ENCODE peak calls at places on chromosomes 13 and 19, in six cellular contexts. R is HCT116, L is K562, C is H1, X is HepG2, W is GM12878. N is an unnamed sample.

GRCh38 chr13:38042771-38043170 is 173.2 kb upstream of the TRPC4 start:
- DNase-seq in R (no peak), L (no peak), C (no peak), X (no peak), W (no peak), N (no peak)

GRCh38 chr13:73230714-73231113 is 171.9 kb downstream of the KLF5 start:
- DNase-seq in R (no peak), L (no peak), C (no peak), X (no peak), W (no peak), N (no peak)

GRCh38 chr19:30044273-30045259 is 102.5 kb downstream of the URI1 start:
- DNase-seq in R (no peak), L (no peak), C (no peak), X (no peak), W (no peak), N (no peak)

GRCh38 chr13:30033681-30034447 is 183.4 kb upstream of the UBL3 start:
- DNase-seq in R (no peak), L (no peak), C (no peak), X (no peak), W (no peak), N (no peak)

GRCh38 chr19:3178377-3178972 is at the start of gene S1PR4:
- DNase-seq in R (no peak), L (no peak), C (no peak), X (no peak), W (no peak), N (no peak)

GRCh38 chr13:66222926-66223325 is 1007.2 kb downstream of the PCDH9 start:
- DNase-seq in R (no peak), L (no peak), C (no peak), X (no peak), W (no peak), N (no peak)

GRCh38 chr13:18628428-18628827 is 553.2 kb downstream of the TUBA3C start:
- DNase-seq in R (no peak), L (no peak), C (no peak), X (no peak), W (no peak), N (peak; percentile 39)

GRCh38 chr19:384801-385169 is 24.2 kb downstream of the C2CD4C start:
- DNase-seq in R (no peak), L (no peak), C (no peak), X (no peak), W (no peak), N (no peak)

GRCh38 chr19:49861127-49861526 is 6.2 kb downstream of the PNKP start:
- DNase-seq in R (no peak), L (no peak), C (peak; percentile 63), X (no peak), W (no peak), N (no peak)

GRCh38 chr19:2982983-2983350 is 5.6 kb downstream of the TLE6 start:
- DNase-seq in R (no peak), L (no peak), C (no peak), X (no peak), W (no peak), N (no peak)

GRCh38 chr19:49151339-49152217 is 3.6 kb downstream of the HRC start:
- DNase-seq in R (peak; percentile 98), L (peak; percentile 87), C (peak; percentile 100), X (no peak), W (no peak), N (no peak)

GRCh38 chr19:39934584-39935233 is at the start of gene FCGBP:
- DNase-seq in R (no peak), L (no peak), C (no peak), X (no peak), W (no peak), N (no peak)

GRCh38 chr19:54558339-54558738 is 15.3 kb upstream of the LILRA2 start:
- DNase-seq in R (no peak), L (no peak), C (no peak), X (no peak), W (no peak), N (no peak)

GRCh38 chr19:13430790-13431582 is 75.3 kb downstream of the CACNA1A start:
- DNase-seq in R (peak; percentile 51), L (peak; percentile 65), C (peak; percentile 85), X (peak; percentile 33), W (no peak), N (peak; percentile 50)

GRCh38 chr13:97262058-97262457 is 39.9 kb downstream of the MBNL2 start:
- DNase-seq in R (no peak), L (no peak), C (peak; percentile 39), X (no peak), W (no peak), N (no peak)

GRCh38 chr13:97257800-97258799 is 36.0 kb downstream of the MBNL2 start:
- DNase-seq in R (peak; percentile 93), L (peak; percentile 64), C (no peak), X (peak; percentile 87), W (peak; percentile 37), N (no peak)

GRCh38 chr19:44847144-44848035 is 1.3 kb downstream of the NECTIN2 start:
- DNase-seq in R (peak; percentile 8), L (peak; percentile 67), C (peak; percentile 78), X (peak; percentile 42), W (no peak), N (no peak)

GRCh38 chr13:72820156-72820897 is 38.4 kb downstream of the PIBF1 start:
- DNase-seq in R (no peak), L (no peak), C (no peak), X (no peak), W (no peak), N (no peak)

GRCh38 chr13:25114220-25114619 is 18.3 kb downstream of the PABPC3 start:
- DNase-seq in R (peak; percentile 59), L (peak; percentile 54), C (peak; percentile 87), X (peak; percentile 62), W (peak; percentile 56), N (peak; percentile 75)

GRCh38 chr13:20664304-20664703 is 39.2 kb upstream of the IL17D start:
- DNase-seq in R (no peak), L (no peak), C (no peak), X (no peak), W (no peak), N (no peak)

GRCh38 chr19:46602392-46603194 is 1.5 kb downstream of the CALM3 start:
- DNase-seq in R (no peak), L (peak; percentile 26), C (no peak), X (no peak), W (no peak), N (no peak)

GRCh38 chr19:16066611-16067104 is 9.6 kb upstream of the TPM4 start:
- DNase-seq in R (peak; percentile 80), L (peak; percentile 63), C (no peak), X (peak; percentile 81), W (no peak), N (no peak)
- TF ChIP-seq ZNF274 in R (no peak), L (no peak), C (no peak), X (no peak), W (no peak), N (no peak)

DNA sequence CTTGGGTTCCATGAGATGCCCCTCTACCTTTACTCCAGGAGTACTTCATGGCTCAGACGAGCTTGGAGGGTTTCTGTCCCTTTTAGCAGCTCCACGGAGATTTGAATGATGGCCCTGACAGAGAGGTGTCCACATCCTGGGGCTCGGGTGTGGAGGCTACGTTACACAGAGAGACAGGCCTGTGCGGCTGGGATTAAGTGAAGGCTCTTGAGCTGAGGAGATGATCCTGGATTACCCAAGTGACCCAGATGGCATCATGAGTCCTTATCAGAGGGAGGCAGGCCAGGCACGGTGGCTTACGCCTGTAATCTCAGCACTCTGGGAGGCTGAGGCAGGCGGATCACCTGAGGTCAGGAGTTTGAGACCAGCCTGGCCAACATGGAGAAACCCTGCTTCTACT is 12.4 kb downstream of the DPP9 start:
- DNase-seq in R (no peak), L (no peak), C (no peak), X (no peak), W (no peak), N (no peak)
- H3K4me1 ChIP-seq in R (peaks cover 18% of the 10 kb centered on the region), L (no peaks in the 10 kb centered on the region), C (no peaks in the 10 kb centered on the region), X (peaks cover 49% of the 10 kb centered on the region), W (peaks cover 17% of the 10 kb centered on the region), N (no peaks in the 10 kb centered on the region)

DNA sequence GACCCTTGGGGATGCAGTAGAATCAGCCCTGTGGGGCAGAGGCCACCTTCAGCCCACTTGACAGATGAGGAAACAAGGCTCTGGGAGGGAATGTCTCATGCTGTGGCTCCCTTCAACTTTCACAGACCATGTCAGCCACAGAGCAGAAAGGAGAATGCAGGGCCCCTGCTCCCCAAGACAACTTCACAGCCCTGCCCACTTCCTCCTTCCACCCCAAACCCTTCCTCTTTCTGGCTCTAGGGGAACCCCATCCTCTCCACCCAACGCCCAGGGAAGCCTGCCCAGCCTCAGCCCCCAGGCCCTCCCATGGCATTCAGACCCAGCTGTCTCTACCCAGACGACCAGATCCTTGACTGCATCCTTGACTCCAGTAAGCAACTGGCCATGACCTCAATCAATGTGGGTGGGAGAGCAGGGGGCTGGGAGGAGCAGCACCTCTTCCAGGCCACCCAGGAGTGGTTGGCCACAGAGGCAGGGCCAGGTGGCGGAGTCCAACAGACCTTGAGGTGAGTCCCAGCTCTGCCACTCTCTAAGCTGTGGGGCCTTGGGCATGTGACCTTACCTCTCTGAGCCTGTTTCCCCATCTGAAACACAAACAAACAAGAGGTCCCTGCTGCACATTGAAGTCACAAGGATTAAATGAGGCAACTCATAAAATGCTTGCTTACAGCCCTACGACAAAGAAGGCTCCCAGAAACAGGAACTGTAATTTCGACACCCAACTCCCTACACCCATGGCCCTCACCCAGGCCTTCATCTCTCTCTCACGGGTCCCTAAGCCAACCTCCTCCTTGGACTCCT is 15.8 kb downstream of the DEDD2 start:
- DNase-seq in R (no peak), L (no peak), C (no peak), X (no peak), W (peak; percentile 68), N (no peak)
- TF ChIP-seq ZNF274 in R (no peak), L (no peak), C (no peak), X (no peak), W (no peak), N (no peak)

GRCh38 chr13:87124785-87125074 is 546.4 kb upstream of the SLITRK5 start:
- DNase-seq in R (no peak), L (no peak), C (no peak), X (no peak), W (no peak), N (no peak)

GRCh38 chr13:87128006-87128405 is 543.2 kb upstream of the SLITRK5 start:
- DNase-seq in R (no peak), L (no peak), C (no peak), X (no peak), W (no peak), N (peak; percentile 73)

GRCh38 chr13:87122551-87122950 is 548.6 kb upstream of the SLITRK5 start:
- DNase-seq in R (no peak), L (no peak), C (no peak), X (no peak), W (no peak), N (no peak)

GRCh38 chr13:87120476-87120875 is 550.7 kb upstream of the SLITRK5 start:
- DNase-seq in R (no peak), L (no peak), C (no peak), X (no peak), W (no peak), N (no peak)

DNA sequence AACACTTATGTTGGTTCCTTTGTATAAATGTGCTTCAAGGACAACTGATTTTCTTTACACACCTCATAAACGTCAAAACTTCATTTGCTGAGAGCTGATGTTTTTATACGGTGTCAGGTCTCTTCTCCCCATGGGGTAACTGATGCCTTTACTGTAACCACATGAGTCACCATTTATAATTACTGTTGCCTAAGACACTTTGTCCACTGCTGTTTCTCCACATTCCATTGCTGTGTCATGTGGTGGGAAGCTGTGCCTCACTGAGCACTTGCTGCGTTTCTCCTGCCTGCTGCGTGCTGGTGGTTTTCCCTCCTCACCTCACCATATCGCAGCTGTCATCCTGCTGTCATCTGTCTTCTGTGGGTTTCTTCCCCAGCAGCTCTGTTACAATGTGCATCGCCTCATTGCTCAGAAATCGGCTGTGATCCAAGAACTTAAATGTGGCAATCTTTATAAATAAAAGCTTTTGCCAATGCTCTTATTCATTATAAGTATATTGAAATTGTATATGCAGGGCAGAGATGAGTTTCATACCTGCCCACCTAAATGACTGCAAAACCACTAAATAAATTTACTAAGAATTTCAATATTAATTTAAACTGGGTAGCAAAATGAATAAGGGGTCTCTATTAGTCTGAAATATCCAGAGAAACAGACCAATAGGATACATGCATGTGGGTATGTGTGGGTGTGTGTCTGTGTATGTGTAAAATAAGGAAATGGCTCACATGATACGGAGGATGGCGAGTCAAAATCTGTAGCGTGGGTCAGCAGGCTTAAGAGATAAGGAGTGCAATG is 547.0 kb upstream of the SLITRK5 start:
- DNase-seq in R (peak; percentile 75), L (no peak), C (no peak), X (peak; percentile 10), W (no peak), N (peak; percentile 27)
- H3K4me1 ChIP-seq in R (peaks cover 4% of the 10 kb centered on the region), L (no peaks in the 10 kb centered on the region), C (no peaks in the 10 kb centered on the region), X (no peaks in the 10 kb centered on the region), W (no peaks in the 10 kb centered on the region), N (no peaks in the 10 kb centered on the region)